ENCODE peak calls at places on chromosomes 12 and 14, in ten cellular contexts. One of them, this sample, is unnamed.

GRCh38 chr12:89179983-89180382 is 172.3 kb downstream of the DUSP6 start:
- DNase-seq in spleen: no peak
- DNase-seq in H54: no peak
- DNase-seq in NB4: peak
- DNase-seq in gastrocnemius medialis: peak
- DNase-seq in lower leg skin: peak
- DNase-seq in ovary: no peak
- DNase-seq in GM12891: no peak
- DNase-seq in body of pancreas: peak
- DNase-seq in HCT116: no peak
- DNase-seq in this sample: no peak

GRCh38 chr14:106507354-106507753 is 981.0 kb downstream of the TMEM121 start:
- DNase-seq in spleen: no peak
- DNase-seq in H54: no peak
- DNase-seq in NB4: no peak
- DNase-seq in gastrocnemius medialis: no peak
- DNase-seq in lower leg skin: no peak
- DNase-seq in ovary: no peak
- DNase-seq in GM12891: no peak
- DNase-seq in body of pancreas: no peak
- DNase-seq in HCT116: no peak
- DNase-seq in this sample: no peak

GRCh38 chr12:43898474-43898873 is 62.6 kb downstream of the TMEM117 start:
- DNase-seq in spleen: no peak
- DNase-seq in H54: no peak
- DNase-seq in NB4: no peak
- DNase-seq in gastrocnemius medialis: no peak
- DNase-seq in lower leg skin: no peak
- DNase-seq in ovary: no peak
- DNase-seq in GM12891: no peak
- DNase-seq in body of pancreas: no peak
- DNase-seq in HCT116: no peak
- DNase-seq in this sample: no peak

GRCh38 chr14:25120261-25120660 is 70.3 kb upstream of the STXBP6 start:
- DNase-seq in spleen: no peak
- DNase-seq in H54: no peak
- DNase-seq in NB4: no peak
- DNase-seq in gastrocnemius medialis: no peak
- DNase-seq in lower leg skin: no peak
- DNase-seq in ovary: no peak
- DNase-seq in GM12891: no peak
- DNase-seq in body of pancreas: no peak
- DNase-seq in HCT116: no peak
- DNase-seq in this sample: no peak

GRCh38 chr12:111954974-111955373 is 58.0 kb downstream of the TMEM116 start:
- DNase-seq in spleen: no peak
- DNase-seq in H54: no peak
- DNase-seq in NB4: no peak
- DNase-seq in gastrocnemius medialis: no peak
- DNase-seq in lower leg skin: no peak
- DNase-seq in ovary: no peak
- DNase-seq in GM12891: no peak
- DNase-seq in body of pancreas: no peak
- DNase-seq in HCT116: no peak
- DNase-seq in this sample: no peak

GRCh38 chr12:2649201-2650030 is 145.4 kb upstream of the FKBP4 start:
- DNase-seq in spleen: peak
- DNase-seq in H54: no peak
- DNase-seq in NB4: no peak
- DNase-seq in gastrocnemius medialis: no peak
- DNase-seq in lower leg skin: no peak
- DNase-seq in ovary: no peak
- DNase-seq in GM12891: no peak
- DNase-seq in body of pancreas: no peak
- DNase-seq in HCT116: no peak
- DNase-seq in this sample: no peak

GRCh38 chr12:13179159-13180074 is 17.1 kb upstream of the EMP1 start:
- DNase-seq in spleen: peak
- DNase-seq in H54: peak
- DNase-seq in NB4: peak
- DNase-seq in gastrocnemius medialis: peak
- DNase-seq in lower leg skin: peak
- DNase-seq in ovary: peak
- DNase-seq in GM12891: no peak
- DNase-seq in body of pancreas: peak
- DNase-seq in HCT116: no peak
- DNase-seq in this sample: no peak

GRCh38 chr12:27486986-27487385 is 37.0 kb upstream of the PPFIBP1 start:
- DNase-seq in spleen: no peak
- DNase-seq in H54: no peak
- DNase-seq in NB4: no peak
- DNase-seq in gastrocnemius medialis: no peak
- DNase-seq in lower leg skin: no peak
- DNase-seq in ovary: no peak
- DNase-seq in GM12891: no peak
- DNase-seq in body of pancreas: no peak
- DNase-seq in HCT116: no peak
- DNase-seq in this sample: no peak

GRCh38 chr12:9792961-9793617 is 32.4 kb upstream of the CD69 start:
- DNase-seq in spleen: no peak
- DNase-seq in H54: no peak
- DNase-seq in NB4: no peak
- DNase-seq in gastrocnemius medialis: no peak
- DNase-seq in lower leg skin: no peak
- DNase-seq in ovary: no peak
- DNase-seq in GM12891: no peak
- DNase-seq in body of pancreas: no peak
- DNase-seq in HCT116: no peak
- DNase-seq in this sample: no peak

GRCh38 chr12:100675432-100675831 is 101.9 kb downstream of the GAS2L3 start:
- DNase-seq in spleen: no peak
- DNase-seq in H54: no peak
- DNase-seq in NB4: no peak
- DNase-seq in gastrocnemius medialis: no peak
- DNase-seq in lower leg skin: no peak
- DNase-seq in ovary: no peak
- DNase-seq in GM12891: no peak
- DNase-seq in body of pancreas: peak
- DNase-seq in HCT116: no peak
- DNase-seq in this sample: no peak

GRCh38 chr14:56002316-56002715 is 115.9 kb upstream of the PELI2 start:
- DNase-seq in spleen: no peak
- DNase-seq in H54: no peak
- DNase-seq in NB4: no peak
- DNase-seq in gastrocnemius medialis: no peak
- DNase-seq in lower leg skin: no peak
- DNase-seq in ovary: no peak
- DNase-seq in GM12891: no peak
- DNase-seq in body of pancreas: no peak
- DNase-seq in HCT116: no peak
- DNase-seq in this sample: no peak

GRCh38 chr12:42017036-42017435 is 127.6 kb downstream of the GXYLT1 start:
- DNase-seq in spleen: no peak
- DNase-seq in H54: no peak
- DNase-seq in NB4: no peak
- DNase-seq in gastrocnemius medialis: no peak
- DNase-seq in lower leg skin: no peak
- DNase-seq in ovary: no peak
- DNase-seq in GM12891: no peak
- DNase-seq in body of pancreas: no peak
- DNase-seq in HCT116: no peak
- DNase-seq in this sample: no peak

GRCh38 chr12:11958216-11959091 is 112.3 kb upstream of the BCL2L14 start:
- DNase-seq in spleen: no peak
- DNase-seq in H54: peak
- DNase-seq in NB4: peak
- DNase-seq in gastrocnemius medialis: no peak
- DNase-seq in lower leg skin: no peak
- DNase-seq in ovary: no peak
- DNase-seq in GM12891: no peak
- DNase-seq in body of pancreas: no peak
- DNase-seq in HCT116: no peak
- DNase-seq in this sample: peak

GRCh38 chr12:108671110-108671509 is 37.4 kb upstream of the SELPLG start:
- DNase-seq in spleen: no peak
- DNase-seq in H54: no peak
- DNase-seq in NB4: peak
- DNase-seq in gastrocnemius medialis: no peak
- DNase-seq in lower leg skin: no peak
- DNase-seq in ovary: no peak
- DNase-seq in GM12891: no peak
- DNase-seq in body of pancreas: no peak
- DNase-seq in HCT116: no peak
- DNase-seq in this sample: no peak

GRCh38 chr14:105201156-105201927 is 20.2 kb upstream of the NUDT14 start:
- DNase-seq in spleen: no peak
- DNase-seq in H54: no peak
- DNase-seq in NB4: no peak
- DNase-seq in gastrocnemius medialis: no peak
- DNase-seq in lower leg skin: no peak
- DNase-seq in ovary: no peak
- DNase-seq in GM12891: no peak
- DNase-seq in body of pancreas: no peak
- DNase-seq in HCT116: no peak
- DNase-seq in this sample: no peak

GRCh38 chr12:124835652-124836410 is 27.8 kb downstream of the SCARB1 start:
- DNase-seq in spleen: no peak
- DNase-seq in H54: no peak
- DNase-seq in NB4: no peak
- DNase-seq in gastrocnemius medialis: no peak
- DNase-seq in lower leg skin: no peak
- DNase-seq in ovary: no peak
- DNase-seq in GM12891: no peak
- DNase-seq in body of pancreas: no peak
- DNase-seq in HCT116: no peak
- DNase-seq in this sample: no peak

GRCh38 chr12:103855896-103856657 is 15.0 kb upstream of the NT5DC3 start:
- DNase-seq in spleen: no peak
- DNase-seq in H54: no peak
- DNase-seq in NB4: no peak
- DNase-seq in gastrocnemius medialis: no peak
- DNase-seq in lower leg skin: no peak
- DNase-seq in ovary: no peak
- DNase-seq in GM12891: no peak
- DNase-seq in body of pancreas: no peak
- DNase-seq in HCT116: no peak
- DNase-seq in this sample: no peak

GRCh38 chr14:61649283-61649682 is 46.0 kb upstream of the HIF1A start:
- DNase-seq in spleen: no peak
- DNase-seq in H54: no peak
- DNase-seq in NB4: no peak
- DNase-seq in gastrocnemius medialis: no peak
- DNase-seq in lower leg skin: no peak
- DNase-seq in ovary: no peak
- DNase-seq in GM12891: no peak
- DNase-seq in body of pancreas: no peak
- DNase-seq in HCT116: no peak
- DNase-seq in this sample: no peak

GRCh38 chr12:106957617-106958016 is 1.9 kb downstream of the TMEM263 start:
- DNase-seq in spleen: no peak
- DNase-seq in H54: no peak
- DNase-seq in NB4: peak
- DNase-seq in gastrocnemius medialis: no peak
- DNase-seq in lower leg skin: no peak
- DNase-seq in ovary: no peak
- DNase-seq in GM12891: no peak
- DNase-seq in body of pancreas: no peak
- DNase-seq in HCT116: no peak
- DNase-seq in this sample: no peak

GRCh38 chr14:74444866-74445265 is 18.9 kb upstream of the SYNDIG1L start:
- DNase-seq in spleen: no peak
- DNase-seq in H54: no peak
- DNase-seq in NB4: no peak
- DNase-seq in gastrocnemius medialis: no peak
- DNase-seq in lower leg skin: peak
- DNase-seq in ovary: no peak
- DNase-seq in GM12891: no peak
- DNase-seq in body of pancreas: no peak
- DNase-seq in HCT116: no peak
- DNase-seq in this sample: no peak

GRCh38 chr12:131105736-131106356 is 152.1 kb downstream of the ADGRD1 start:
- DNase-seq in spleen: peak
- DNase-seq in H54: no peak
- DNase-seq in NB4: peak
- DNase-seq in gastrocnemius medialis: no peak
- DNase-seq in lower leg skin: peak
- DNase-seq in ovary: peak
- DNase-seq in GM12891: no peak
- DNase-seq in body of pancreas: peak
- DNase-seq in HCT116: no peak
- DNase-seq in this sample: no peak

GRCh38 chr14:22598099-22598895 is at the start of gene ABHD4:
- DNase-seq in spleen: peak
- DNase-seq in H54: peak
- DNase-seq in NB4: peak
- DNase-seq in gastrocnemius medialis: peak
- DNase-seq in lower leg skin: peak
- DNase-seq in ovary: peak
- DNase-seq in GM12891: peak
- DNase-seq in body of pancreas: peak
- DNase-seq in HCT116: no peak
- DNase-seq in this sample: peak
- TF ChIP-seq POLR2A in spleen: peak
- TF ChIP-seq POLR2A in H54: peak
- TF ChIP-seq POLR2A in NB4: no peak
- TF ChIP-seq POLR2A in gastrocnemius medialis: peak
- TF ChIP-seq POLR2A in lower leg skin: no peak
- TF ChIP-seq POLR2A in ovary: no peak
- TF ChIP-seq POLR2A in GM12891: no peak
- TF ChIP-seq POLR2A in body of pancreas: peak
- TF ChIP-seq POLR2A in HCT116: peak
- TF ChIP-seq POLR2A in this sample: no peak

GRCh38 chr12:57935839-57936512 is 5.4 kb upstream of the ATP23 start:
- DNase-seq in spleen: peak
- DNase-seq in H54: peak
- DNase-seq in NB4: peak
- DNase-seq in gastrocnemius medialis: peak
- DNase-seq in lower leg skin: peak
- DNase-seq in ovary: peak
- DNase-seq in GM12891: peak
- DNase-seq in body of pancreas: peak
- DNase-seq in HCT116: peak
- DNase-seq in this sample: peak
- TF ChIP-seq POLR2A in spleen: peak
- TF ChIP-seq POLR2A in H54: peak
- TF ChIP-seq POLR2A in NB4: peak
- TF ChIP-seq POLR2A in gastrocnemius medialis: peak
- TF ChIP-seq POLR2A in lower leg skin: no peak
- TF ChIP-seq POLR2A in ovary: peak
- TF ChIP-seq POLR2A in GM12891: peak
- TF ChIP-seq POLR2A in body of pancreas: peak
- TF ChIP-seq POLR2A in HCT116: peak
- TF ChIP-seq POLR2A in this sample: peak

GRCh38 chr14:20438664-20439063 is 2.7 kb upstream of the KLHL33 start:
- DNase-seq in spleen: no peak
- DNase-seq in H54: no peak
- DNase-seq in NB4: peak
- DNase-seq in gastrocnemius medialis: no peak
- DNase-seq in lower leg skin: no peak
- DNase-seq in ovary: no peak
- DNase-seq in GM12891: no peak
- DNase-seq in body of pancreas: no peak
- DNase-seq in HCT116: no peak
- DNase-seq in this sample: no peak
- TF ChIP-seq POLR2A in spleen: no peak
- TF ChIP-seq POLR2A in H54: no peak
- TF ChIP-seq POLR2A in NB4: no peak
- TF ChIP-seq POLR2A in gastrocnemius medialis: no peak
- TF ChIP-seq POLR2A in lower leg skin: no peak
- TF ChIP-seq POLR2A in ovary: no peak
- TF ChIP-seq POLR2A in GM12891: no peak
- TF ChIP-seq POLR2A in body of pancreas: no peak
- TF ChIP-seq POLR2A in HCT116: no peak
- TF ChIP-seq POLR2A in this sample: no peak

GRCh38 chr14:41374092-41374491 is 232.6 kb upstream of the LRFN5 start:
- DNase-seq in spleen: no peak
- DNase-seq in H54: no peak
- DNase-seq in NB4: no peak
- DNase-seq in gastrocnemius medialis: no peak
- DNase-seq in lower leg skin: no peak
- DNase-seq in ovary: no peak
- DNase-seq in GM12891: no peak
- DNase-seq in body of pancreas: no peak
- DNase-seq in HCT116: no peak
- DNase-seq in this sample: no peak
- TF ChIP-seq POLR2A in spleen: no peak
- TF ChIP-seq POLR2A in H54: no peak
- TF ChIP-seq POLR2A in NB4: no peak
- TF ChIP-seq POLR2A in gastrocnemius medialis: no peak
- TF ChIP-seq POLR2A in lower leg skin: no peak
- TF ChIP-seq POLR2A in ovary: no peak
- TF ChIP-seq POLR2A in GM12891: no peak
- TF ChIP-seq POLR2A in body of pancreas: no peak
- TF ChIP-seq POLR2A in HCT116: no peak
- TF ChIP-seq POLR2A in this sample: no peak